ENCODE peak calls at places on chromosome 19, in four cellular contexts. Y, B, G and K are unnamed samples. For H3K27me3, the result is how much of the 10 kb centered on the place peaks cover.

GRCh38 chr19:49746206-49746958 is 16.7 kb downstream of the TSKS start:
- DNase-seq in Y (peak), B (peak), G (peak), K (no peak)

GRCh38 chr19:47781590-47782318 is 3.3 kb downstream of the SELENOW start:
- DNase-seq in Y (no peak), B (peak), G (no peak), K (no peak)

GRCh38 chr19:1618157-1619093 is 13.2 kb upstream of the UQCR11 start:
- DNase-seq in Y (peak), B (no peak), G (peak), K (no peak)

GRCh38 chr19:6362351-6362801 is 1.0 kb downstream of the CLPP start:
- DNase-seq in Y (no peak), B (no peak), G (no peak), K (no peak)

GRCh38 chr19:43486412-43486811 is 18.1 kb downstream of the PHLDB3 start:
- DNase-seq in Y (no peak), B (no peak), G (no peak), K (no peak)

GRCh38 chr19:19911150-19911549 is 10.4 kb downstream of the ZNF93 start:
- DNase-seq in Y (no peak), B (no peak), G (no peak), K (no peak)

GRCh38 chr19:48645652-48646191 is at the start of gene CA11:
- DNase-seq in Y (peak), B (no peak), G (no peak), K (no peak)

GRCh38 chr19:4589579-4590410 is 30.3 kb upstream of the SEMA6B start:
- DNase-seq in Y (peak), B (no peak), G (no peak), K (no peak)

GRCh38 chr19:40578442-40578908 is 1.8 kb downstream of the SHKBP1 start:
- DNase-seq in Y (peak), B (no peak), G (no peak), K (no peak)

GRCh38 chr19:9381367-9381785 is 18.6 kb downstream of the ZNF177 start:
- DNase-seq in Y (no peak), B (no peak), G (no peak), K (no peak)

GRCh38 chr19:30718728-30719127 is 346.5 kb downstream of the ZNF536 start:
- DNase-seq in Y (no peak), B (no peak), G (no peak), K (no peak)

GRCh38 chr19:28039677-28040381 is 1173.1 kb downstream of the UQCRFS1 start:
- DNase-seq in Y (no peak), B (no peak), G (no peak), K (no peak)

GRCh38 chr19:17539288-17540117 is 15.9 kb upstream of the COLGALT1 start:
- DNase-seq in Y (peak), B (peak), G (peak), K (peak)
- TF ChIP-seq CTCF in Y (peak), B (peak), G (no peak), K (peak)

DNA sequence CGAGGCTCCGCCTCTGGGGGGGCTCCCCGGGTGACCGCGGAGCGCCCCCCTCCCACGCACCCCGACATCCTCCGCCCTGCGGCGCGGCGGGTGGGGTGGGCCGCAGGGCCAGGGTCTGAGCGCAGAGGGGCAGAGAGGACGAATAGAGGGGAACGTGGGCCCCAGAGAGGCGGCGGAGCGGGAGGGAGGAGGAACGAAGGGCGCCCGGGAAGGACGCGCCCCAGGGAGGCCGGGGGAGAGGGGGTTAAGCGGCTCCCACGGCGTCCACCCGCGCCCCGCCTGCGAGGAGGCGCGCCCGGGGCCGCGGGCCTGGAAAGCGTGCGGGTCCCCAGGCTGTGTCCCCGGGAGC is 1.0 kb downstream of the HCN2 start:
- DNase-seq in Y (no peak), B (no peak), G (peak), K (no peak)
- H3K4me3 ChIP-seq in Y (peak), B (no peak), G (no peak), K (no peak)

GRCh38 chr19:42175952-42176648 is 41.4 kb downstream of the DEDD2 start:
- DNase-seq in Y (no peak), B (no peak), G (no peak), K (no peak)
- H3K27me3 ChIP-seq in Y (under half), B (under half), G (half or more), K (under half)

GRCh38 chr19:13847033-13847899 is 29.7 kb upstream of the NANOS3 start:
- DNase-seq in Y (peak), B (peak), G (peak), K (no peak)

GRCh38 chr19:13846533-13847032 is 30.4 kb upstream of the NANOS3 start:
- DNase-seq in Y (peak), B (peak), G (peak), K (peak)

GRCh38 chr19:13848811-13849241 is 28.1 kb upstream of the NANOS3 start:
- DNase-seq in Y (no peak), B (no peak), G (no peak), K (no peak)

GRCh38 chr19:13849277-13849676 is 27.7 kb upstream of the NANOS3 start:
- DNase-seq in Y (no peak), B (no peak), G (no peak), K (no peak)

DNA sequence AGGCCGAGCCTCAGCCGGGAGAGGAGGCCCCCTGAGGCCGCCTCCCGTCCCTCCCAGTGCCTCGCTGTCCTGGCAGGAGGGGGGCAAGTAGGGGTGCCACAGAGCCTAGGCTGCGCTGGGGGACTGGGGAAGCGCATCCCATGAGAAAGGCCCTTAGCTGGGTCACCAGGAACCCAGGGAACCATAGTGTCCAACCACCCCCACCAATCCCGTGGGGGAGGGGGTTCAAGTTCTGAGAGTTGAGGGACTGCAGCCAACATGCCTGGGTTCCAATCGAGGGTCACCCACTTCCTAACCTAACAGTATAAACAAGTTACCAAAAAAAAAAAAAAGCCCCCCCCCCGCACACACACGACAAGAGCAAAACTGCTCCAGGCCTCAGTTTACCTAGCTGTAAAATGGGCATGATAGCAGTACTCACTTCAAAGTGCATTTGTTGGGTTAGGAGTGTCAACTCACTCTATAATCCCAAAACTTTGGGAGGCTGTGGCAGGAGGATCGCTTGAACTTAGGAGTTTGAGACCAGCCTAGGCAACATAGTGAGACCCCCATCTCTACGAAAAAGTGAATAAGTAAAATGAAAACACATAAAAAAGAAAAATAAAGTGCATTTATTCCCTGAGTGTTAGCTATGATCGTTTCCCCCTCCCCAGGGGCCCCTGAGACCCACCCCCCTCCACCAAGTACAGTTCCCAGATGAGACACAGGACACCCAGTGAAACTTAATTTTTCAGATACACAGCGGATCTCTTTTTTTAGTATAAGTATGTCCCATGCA is 28.8 kb upstream of the NANOS3 start:
- DNase-seq in Y (no peak), B (no peak), G (no peak), K (no peak)
- TF ChIP-seq CTCF in Y (no peak), B (no peak), G (no peak), K (no peak)